ENCODE peak calls at places on chromosomes 6 and 20, in four cellular contexts. F, M, Y and G are unnamed samples.

GRCh38 chr6:113744886-113745285 is 112.3 kb upstream of the MARCKS start:
- DNase-seq in F (no peak), M (no peak), Y (no peak), G (no peak)

GRCh38 chr6:13923527-13924145 is 1.1 kb upstream of the RNF182 start:
- DNase-seq in F (no peak), M (no peak), Y (no peak), G (no peak)

GRCh38 chr6:159079367-159079766 is 34.6 kb upstream of the TAGAP start:
- DNase-seq in F (no peak), M (no peak), Y (no peak), G (no peak)

GRCh38 chr6:27679308-27679967 is 206.5 kb upstream of the ZNF184 start:
- DNase-seq in F (no peak), M (no peak), Y (no peak), G (no peak)

GRCh38 chr6:2739335-2739734 is 11.4 kb downstream of the MYLK4 start:
- DNase-seq in F (no peak), M (no peak), Y (no peak), G (no peak)

GRCh38 chr20:45157977-45158376 is 16.7 kb upstream of the PI3 start:
- DNase-seq in F (no peak), M (no peak), Y (peak), G (no peak)

GRCh38 chr20:7742479-7742878 is 197.8 kb downstream of the HAO1 start:
- DNase-seq in F (no peak), M (no peak), Y (no peak), G (no peak)

GRCh38 chr20:4012631-4013030 is 2.7 kb downstream of the RNF24 start:
- DNase-seq in F (no peak), M (no peak), Y (no peak), G (no peak)

GRCh38 chr6:24831771-24832718 is 33.3 kb upstream of the ARMH2 start:
- DNase-seq in F (no peak), M (no peak), Y (no peak), G (no peak)

GRCh38 chr6:31498748-31499147 is 803 bp downstream of the MICB start:
- DNase-seq in F (no peak), M (no peak), Y (no peak), G (no peak)

GRCh38 chr6:30882764-30883475 is 1.4 kb upstream of the DDR1 start:
- DNase-seq in F (no peak), M (peak), Y (peak), G (no peak)

DNA sequence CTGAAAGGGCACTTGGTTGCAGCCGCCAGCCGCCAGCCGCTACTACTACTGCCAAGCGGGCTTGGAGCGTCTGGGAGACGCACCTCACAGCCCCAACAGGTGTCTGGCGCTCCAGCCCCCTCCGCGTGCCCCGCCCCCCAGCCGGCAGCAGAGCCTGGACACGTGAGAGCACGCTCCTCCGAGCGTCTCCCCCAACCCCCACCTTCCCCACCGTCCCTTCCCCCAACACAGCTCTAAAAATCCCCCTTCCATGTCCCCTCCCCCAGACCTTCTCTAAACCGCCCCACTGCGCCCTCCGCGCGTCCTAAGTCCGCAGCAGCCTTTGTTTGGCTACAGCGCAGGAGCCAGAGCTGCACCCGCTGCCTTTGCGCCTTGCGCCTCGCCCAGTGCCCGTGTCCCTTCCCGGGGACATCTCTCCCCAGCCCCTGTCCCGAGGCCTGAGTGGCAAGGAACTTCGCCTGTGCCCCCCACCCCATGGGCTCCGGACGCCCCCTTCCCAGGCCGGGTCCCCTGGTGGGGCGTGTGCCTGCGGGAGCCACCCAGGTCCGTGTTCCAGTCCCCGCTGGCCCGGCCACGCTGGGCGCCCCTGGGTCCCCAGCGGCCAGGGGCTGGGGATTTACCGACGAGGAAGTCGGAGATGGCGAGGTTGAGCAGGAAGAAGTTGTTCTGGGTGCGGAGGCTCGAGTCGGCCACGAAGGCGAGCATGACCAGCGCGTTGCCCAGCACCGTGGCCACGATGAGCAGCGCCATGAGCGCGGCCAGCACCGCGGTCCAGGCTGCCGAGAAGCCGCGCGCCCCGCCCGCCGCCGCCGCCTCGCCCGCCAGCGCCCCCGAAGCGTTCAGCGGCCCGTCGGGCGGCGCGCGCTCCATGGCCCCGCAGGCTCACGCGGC is 732 bp downstream of the HRH3 start:
- DNase-seq in F (no peak), M (no peak), Y (no peak), G (no peak)
- TF ChIP-seq EZH2 in F (peak), M (no peak), Y (no peak), G (no peak)

DNA sequence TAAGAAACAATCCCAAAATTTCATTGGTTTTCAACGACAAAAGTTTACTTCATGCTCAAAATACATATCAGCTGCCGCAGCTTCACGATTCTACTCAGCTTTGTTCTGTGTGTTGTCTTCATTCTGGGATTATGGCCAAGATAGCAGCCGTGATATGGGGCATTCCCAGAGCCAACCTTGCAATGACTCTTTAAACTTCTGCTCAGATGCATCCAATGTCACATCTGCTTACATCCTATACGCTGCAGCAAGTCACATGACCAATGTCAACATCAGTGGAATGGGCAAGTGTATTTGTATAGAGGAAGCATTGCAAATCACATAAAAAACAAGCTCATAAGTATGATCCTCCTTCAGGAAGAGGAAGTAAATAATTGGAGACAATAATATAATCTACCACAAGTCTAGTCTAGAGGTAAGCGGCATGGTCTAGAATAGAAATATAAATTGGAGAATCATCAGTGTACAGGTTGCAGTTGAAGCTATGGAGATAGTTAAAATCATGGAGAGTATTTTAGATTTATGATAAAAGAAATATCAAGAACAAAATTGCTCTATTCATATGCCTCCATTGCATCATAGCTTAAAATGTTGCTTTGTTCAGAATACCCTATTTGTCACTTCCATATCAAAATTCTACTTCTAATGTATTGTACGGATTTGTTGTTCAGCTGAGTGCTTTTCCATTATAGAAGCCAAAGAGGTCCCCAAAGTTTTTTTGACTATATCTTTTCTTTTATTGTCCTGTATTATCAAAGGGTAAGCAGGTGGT is 7.2 kb upstream of the C6orf141 start:
- DNase-seq in F (no peak), M (no peak), Y (no peak), G (no peak)
- H3K27ac ChIP-seq in F (no peak), M (no peak), Y (no peak), G (no peak)

GRCh38 chr20:41178495-41178894 is 41.2 kb downstream of the PLCG1 start:
- DNase-seq in F (no peak), M (no peak), Y (no peak), G (no peak)

GRCh38 chr20:41179961-41180360 is 42.6 kb downstream of the PLCG1 start:
- DNase-seq in F (no peak), M (no peak), Y (no peak), G (no peak)

GRCh38 chr20:41177636-41178035 is 40.3 kb downstream of the PLCG1 start:
- DNase-seq in F (peak), M (no peak), Y (peak), G (no peak)

GRCh38 chr20:41180599-41181333 is 43.4 kb downstream of the PLCG1 start:
- DNase-seq in F (no peak), M (no peak), Y (no peak), G (no peak)

DNA sequence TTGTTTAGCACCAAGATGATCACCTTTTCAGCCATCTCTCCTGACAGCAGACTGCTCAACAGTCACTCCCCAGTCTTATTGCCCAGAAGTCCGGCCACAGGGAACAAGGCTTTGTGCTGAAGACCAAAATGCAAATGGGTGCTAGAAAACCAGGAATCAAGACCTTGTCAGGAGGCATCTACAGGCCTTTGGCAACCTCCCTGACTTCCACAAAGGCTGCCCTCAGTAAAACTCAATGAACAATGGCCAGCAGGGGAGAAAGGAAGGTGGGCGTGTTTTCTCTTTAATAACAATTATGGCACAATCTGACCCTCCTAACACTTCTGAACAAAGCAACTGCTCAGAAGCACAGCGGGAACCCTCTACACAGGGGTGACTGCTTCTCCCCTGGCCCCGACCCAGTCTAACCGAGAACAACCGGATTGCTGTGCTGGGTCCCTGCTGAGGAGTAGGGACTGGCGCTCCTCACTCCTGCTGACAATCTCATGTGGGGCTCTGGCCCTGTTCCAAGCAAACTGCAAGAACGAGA is 41.6 kb downstream of the PLCG1 start:
- DNase-seq in F (no peak), M (no peak), Y (no peak), G (no peak)
- TF ChIP-seq POLR2AphosphoS5 in F (no peak), M (no peak), Y (no peak), G (no peak)

GRCh38 chr6:39226606-39227300 is 2.5 kb downstream of the KCNK5 start:
- DNase-seq in F (no peak), M (no peak), Y (no peak), G (no peak)

GRCh38 chr6:39227476-39227875 is 1.8 kb downstream of the KCNK5 start:
- DNase-seq in F (no peak), M (no peak), Y (no peak), G (no peak)

GRCh38 chr6:39228111-39228971 is 934 bp downstream of the KCNK5 start:
- DNase-seq in F (no peak), M (no peak), Y (no peak), G (no peak)

GRCh38 chr6:39231386-39231785 is 2.1 kb upstream of the KCNK5 start:
- DNase-seq in F (no peak), M (no peak), Y (no peak), G (no peak)

DNA sequence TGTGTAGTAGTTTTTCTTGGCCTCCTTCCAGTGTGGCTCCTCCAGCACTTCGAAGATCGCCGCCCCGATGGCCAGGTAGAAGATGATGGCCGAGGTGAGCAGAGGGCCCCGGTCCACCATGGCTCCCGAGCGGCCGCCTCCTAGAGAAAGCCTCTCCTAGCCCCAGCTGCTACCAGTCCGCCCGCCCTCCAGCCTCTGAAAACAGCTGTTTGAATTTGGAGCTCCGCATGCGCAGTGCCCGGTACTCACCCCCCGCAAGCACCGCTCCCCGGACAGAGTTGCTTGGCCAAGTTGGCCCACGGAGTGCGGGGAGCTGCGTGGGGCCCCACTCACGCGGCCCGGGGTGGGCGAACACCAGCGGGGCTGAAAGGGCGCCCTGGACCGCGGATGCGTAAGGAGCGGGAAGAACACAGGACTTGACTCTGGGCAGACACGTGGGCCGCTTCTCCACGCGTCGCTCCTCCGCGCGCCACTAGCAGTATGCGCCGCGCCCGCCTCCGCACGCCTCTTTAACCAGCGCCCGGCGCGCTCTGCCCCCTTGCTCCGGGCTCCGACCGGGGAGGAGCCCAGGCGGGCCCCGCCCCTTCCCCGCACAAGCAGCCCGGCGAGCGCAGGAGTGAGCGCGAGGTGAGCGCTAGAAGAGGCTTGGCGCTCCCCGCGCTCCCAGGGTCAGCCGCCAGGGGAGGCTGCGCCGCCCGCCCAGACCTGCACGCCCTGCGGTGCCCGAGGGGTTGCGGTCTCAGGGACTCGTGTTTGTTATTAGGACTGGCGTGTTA is at the start of gene KCNK5:
- DNase-seq in F (peak), M (no peak), Y (peak), G (no peak)
- TF ChIP-seq EZH2 in F (no peak), M (no peak), Y (no peak), G (peak)

GRCh38 chr6:35485402-35485877 is 11.4 kb downstream of the TEAD3 start:
- DNase-seq in F (no peak), M (no peak), Y (no peak), G (no peak)
- H3K27ac ChIP-seq in F (peak), M (no peak), Y (peak), G (no peak)

GRCh38 chr6:17901493-17901892 is 85.9 kb downstream of the KIF13A start:
- DNase-seq in F (no peak), M (no peak), Y (no peak), G (no peak)
- TF ChIP-seq POLR2AphosphoS5 in F (no peak), M (no peak), Y (no peak), G (no peak)

DNA sequence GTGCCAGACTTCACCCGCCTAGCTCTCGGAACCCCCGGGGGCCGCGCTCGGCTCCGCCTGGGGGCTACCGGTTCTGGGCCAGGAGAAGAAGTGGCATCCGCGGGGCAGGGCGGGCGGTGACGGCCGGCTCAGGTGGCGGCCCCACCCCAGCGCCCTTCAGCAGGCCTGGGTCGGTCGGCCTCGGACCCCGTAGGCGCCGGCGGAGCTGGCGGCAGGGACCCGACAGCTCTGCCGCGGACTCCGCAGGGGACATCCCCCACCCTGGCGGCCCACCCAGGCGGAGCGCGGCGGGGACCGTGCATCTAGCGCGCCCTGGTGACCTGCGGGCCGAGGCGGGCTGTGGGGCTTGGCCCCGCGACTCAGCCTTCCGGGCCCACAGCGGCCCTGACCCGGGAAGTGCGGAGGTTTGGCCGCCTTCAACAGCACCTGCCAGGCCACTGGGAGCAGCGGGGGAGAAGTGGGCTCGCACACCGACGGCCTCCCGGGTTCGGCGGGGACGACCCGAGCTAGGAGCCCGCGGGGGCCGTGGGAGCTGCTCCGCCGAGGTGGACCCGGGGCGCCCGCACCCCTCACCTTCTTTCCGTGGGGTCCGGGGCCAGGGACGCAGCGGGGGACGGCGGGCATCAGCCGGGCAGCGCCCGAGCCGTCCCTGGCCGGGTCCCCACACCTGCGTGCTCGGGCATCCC is 87.1 kb downstream of the TMEM242 start:
- DNase-seq in F (no peak), M (no peak), Y (no peak), G (no peak)
- TF ChIP-seq EZH2 in F (peak), M (no peak), Y (no peak), G (no peak)

GRCh38 chr20:47786763-47787107 is 1.5 kb upstream of the SULF2 start:
- DNase-seq in F (no peak), M (no peak), Y (no peak), G (no peak)
- H3K27ac ChIP-seq in F (no peak), M (no peak), Y (no peak), G (no peak)

GRCh38 chr20:23147964-23148720 is 62.0 kb upstream of the CD93 start:
- DNase-seq in F (no peak), M (peak), Y (peak), G (no peak)
- TF ChIP-seq POLR2AphosphoS5 in F (no peak), M (no peak), Y (peak), G (no peak)

GRCh38 chr6:11042750-11043551 is 1.2 kb downstream of the ELOVL2 start:
- DNase-seq in F (no peak), M (peak), Y (no peak), G (peak)

GRCh38 chr6:11042025-11042749 is 1.9 kb downstream of the ELOVL2 start:
- DNase-seq in F (no peak), M (no peak), Y (no peak), G (no peak)

GRCh38 chr6:11044712-11045167 is 635 bp upstream of the ELOVL2 start:
- DNase-seq in F (no peak), M (no peak), Y (no peak), G (no peak)

GRCh38 chr6:11043552-11043960 is 549 bp downstream of the ELOVL2 start:
- DNase-seq in F (no peak), M (no peak), Y (no peak), G (no peak)

DNA sequence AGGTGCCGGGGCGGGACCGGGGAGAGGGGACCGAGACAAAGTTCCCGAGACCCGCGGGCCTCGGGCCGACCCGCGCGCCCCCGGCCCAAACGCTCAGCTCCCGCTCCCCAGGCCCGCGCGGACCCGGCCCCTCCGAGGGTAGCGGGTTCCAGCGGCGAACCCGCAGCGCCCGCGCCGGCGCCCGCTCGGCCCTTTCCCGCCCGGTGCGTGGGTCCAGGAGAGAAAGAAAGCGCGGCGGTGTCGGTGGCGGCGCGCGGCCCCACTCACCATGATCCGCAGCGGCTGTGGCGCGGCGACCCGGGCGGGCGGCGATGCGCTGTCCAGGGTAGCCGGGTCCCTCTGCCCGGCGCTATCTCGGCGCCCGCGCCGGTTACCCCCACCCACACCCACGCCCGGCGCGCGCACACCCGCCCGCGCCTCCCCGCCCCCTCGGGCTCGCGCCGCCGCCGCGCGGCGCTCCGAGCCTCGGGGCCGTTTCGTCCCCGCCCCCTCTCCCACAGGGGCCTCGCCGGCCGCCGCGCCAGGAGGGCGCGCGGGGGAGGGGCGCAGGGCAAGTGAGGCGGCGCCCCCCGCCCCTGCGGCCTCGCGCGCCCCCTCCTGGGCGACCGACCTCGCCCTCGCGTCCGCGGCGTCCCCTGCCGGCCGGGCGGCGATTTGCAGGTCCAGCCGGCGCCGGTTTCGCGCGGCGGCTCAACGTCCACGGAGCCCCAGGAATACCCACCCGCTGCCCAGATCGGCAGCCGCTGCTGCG is at the start of gene ELOVL2:
- DNase-seq in F (no peak), M (no peak), Y (no peak), G (no peak)
- TF ChIP-seq EZH2 in F (no peak), M (no peak), Y (no peak), G (no peak)